ENCODE peak calls at places on chromosomes 5 and 9, in five cellular contexts. Q is neural progenitor cell, H is kidney, M is astrocyte, S is mesendoderm. L is an unnamed sample.
A peak's percentile ranks its signal among the peaks of the same experiment; 100 is the strongest.

GRCh38 chr5:133284306-133284705 is 232.5 kb downstream of the HSPA4 start:
- DNase-seq in S (no peak), H (no peak), M (no peak), Q (no peak), L (no peak)

GRCh38 chr5:172118891-172119290 is 69.1 kb downstream of the STK10 start:
- DNase-seq in H (no peak), M (no peak), Q (no peak), S (no peak), L (no peak)

GRCh38 chr9:108516391-108516790 is 339.4 kb downstream of the ACTL7B start:
- DNase-seq in M (no peak), Q (no peak), S (no peak), H (no peak), L (no peak)

GRCh38 chr5:150021491-150022162 is 21.1 kb downstream of the HMGXB3 start:
- DNase-seq in M (peak; percentile 84), H (peak; percentile 79), Q (no peak), S (peak; percentile 74), L (peak; percentile 56)

GRCh38 chr5:68845121-68845520 is 248.7 kb upstream of the SLC30A5 start:
- DNase-seq in Q (no peak), M (peak; percentile 26), S (no peak), H (no peak), L (no peak)

GRCh38 chr5:160899735-160900134 is 47.7 kb upstream of the ATP10B start:
- DNase-seq in S (peak; percentile 64), H (no peak), M (no peak), Q (peak; percentile 15), L (no peak)

GRCh38 chr9:125142560-125143376 is 560 bp downstream of the SCAI start:
- DNase-seq in H (no peak), M (no peak), S (peak; percentile 20), Q (peak; percentile 46), L (peak; percentile 16)

GRCh38 chr5:166602271-166602670 is 1689.2 kb upstream of the WWC1 start:
- DNase-seq in S (no peak), Q (no peak), M (no peak), H (no peak), L (no peak)

GRCh38 chr5:150489358-150490295 is 18.3 kb upstream of the NDST1 start:
- DNase-seq in H (no peak), S (peak; percentile 76), Q (no peak), M (peak; percentile 62), L (no peak)

GRCh38 chr9:81410201-81410600 is 279.1 kb downstream of the TLE1 start:
- DNase-seq in S (no peak), H (no peak), M (peak; percentile 94), Q (no peak), L (no peak)

GRCh38 chr5:34709861-34710673 is 53.9 kb downstream of the RAI14 start:
- DNase-seq in H (no peak), Q (no peak), S (peak; percentile 50), M (peak; percentile 99), L (no peak)

GRCh38 chr9:72460342-72461312 is 60.8 kb upstream of the TMC1 start:
- DNase-seq in S (no peak), M (no peak), Q (no peak), H (no peak), L (no peak)

GRCh38 chr9:14813336-14814020 is 90.9 kb upstream of the CER1 start:
- DNase-seq in M (peak; percentile 16), H (no peak), Q (no peak), S (no peak), L (no peak)

GRCh38 chr5:14595189-14595588 is 13.6 kb downstream of the OTULINL start:
- DNase-seq in H (no peak), M (no peak), Q (no peak), S (no peak), L (no peak)

GRCh38 chr5:175470756-175471155 is 7.6 kb upstream of the SFXN1 start:
- DNase-seq in S (no peak), Q (peak; percentile 47), H (no peak), M (no peak), L (no peak)

GRCh38 chr5:170633235-170634041 is 129.6 kb downstream of the KCNIP1 start:
- DNase-seq in S (peak; percentile 82), M (peak; percentile 79), H (no peak), Q (peak; percentile 75), L (no peak)

GRCh38 chr5:93311825-93312224 is 269.2 kb downstream of the NR2F1-AS1 start:
- DNase-seq in Q (no peak), H (no peak), S (no peak), M (peak; percentile 47), L (no peak)

GRCh38 chr5:181212080-181212479 is 7.1 kb upstream of the TRIM7 start:
- DNase-seq in Q (no peak), M (no peak), H (no peak), S (no peak), L (no peak)

GRCh38 chr5:59543826-59544442 is 349.6 kb downstream of the PDE4D start:
- DNase-seq in Q (no peak), S (peak; percentile 44), M (no peak), H (no peak), L (no peak)

GRCh38 chr5:172420215-172420934 is 34.0 kb downstream of the SH3PXD2B start:
- DNase-seq in H (no peak), M (peak; percentile 98), S (peak; percentile 83), Q (no peak), L (no peak)

GRCh38 chr9:20297646-20298084 is 324.6 kb downstream of the MLLT3 start:
- DNase-seq in Q (no peak), S (no peak), M (peak; percentile 76), H (no peak), L (no peak)

GRCh38 chr5:148781771-148782170 is 44.6 kb upstream of the ADRB2 start:
- DNase-seq in H (no peak), S (no peak), Q (no peak), M (no peak), L (no peak)

GRCh38 chr5:51651889-51652288 is 268.6 kb downstream of the ISL1 start:
- DNase-seq in S (no peak), H (no peak), Q (no peak), M (peak; percentile 12), L (no peak)

GRCh38 chr5:74433255-74434123 is 207.0 kb downstream of the ENC1 start:
- DNase-seq in H (no peak), M (peak; percentile 89), S (peak; percentile 31), Q (peak; percentile 67), L (no peak)

GRCh38 chr5:175202461-175203065 is 241.4 kb downstream of the DRD1 start:
- DNase-seq in S (no peak), H (no peak), M (peak; percentile 79), Q (no peak), L (no peak)

GRCh38 chr5:10591946-10592345 is 28.1 kb downstream of the ANKRD33B start:
- DNase-seq in M (no peak), Q (no peak), S (no peak), H (no peak), L (no peak)

GRCh38 chr5:10590226-10591047 is 26.6 kb downstream of the ANKRD33B start:
- DNase-seq in Q (peak; percentile 66), H (no peak), M (peak; percentile 72), S (peak; percentile 100), L (peak; percentile 86)

GRCh38 chr5:10592598-10592997 is 28.7 kb downstream of the ANKRD33B start:
- DNase-seq in S (no peak), Q (no peak), M (no peak), H (no peak), L (no peak)

GRCh38 chr5:10588779-10589447 is 25.0 kb downstream of the ANKRD33B start:
- DNase-seq in S (peak; percentile 24), M (no peak), Q (no peak), H (no peak), L (no peak)

GRCh38 chr5:10591159-10591558 is 27.3 kb downstream of the ANKRD33B start:
- DNase-seq in Q (no peak), M (no peak), H (no peak), S (no peak), L (no peak)
- H3K4me1 ChIP-seq in Q (peaks cover 13% of the 10 kb centered on the region), M (peaks cover 19% of the 10 kb centered on the region), H (peaks cover 8% of the 10 kb centered on the region), S (peaks cover 2% of the 10 kb centered on the region), L (peaks cover 4% of the 10 kb centered on the region)

GRCh38 chr9:91898451-91899433 is 51.3 kb downstream of the ROR2 start:
- DNase-seq in S (peak; percentile 90), Q (peak; percentile 38), M (peak; percentile 8), H (peak; percentile 80), L (no peak)

GRCh38 chr9:91897201-91897600 is 52.8 kb downstream of the ROR2 start:
- DNase-seq in Q (no peak), S (no peak), M (peak; percentile 64), H (no peak), L (no peak)

GRCh38 chr9:91902465-91903125 is 47.4 kb downstream of the ROR2 start:
- DNase-seq in M (no peak), H (no peak), Q (no peak), S (no peak), L (no peak)

GRCh38 chr9:91899611-91900010 is 50.4 kb downstream of the ROR2 start:
- DNase-seq in S (no peak), H (no peak), M (no peak), Q (no peak), L (no peak)

DNA sequence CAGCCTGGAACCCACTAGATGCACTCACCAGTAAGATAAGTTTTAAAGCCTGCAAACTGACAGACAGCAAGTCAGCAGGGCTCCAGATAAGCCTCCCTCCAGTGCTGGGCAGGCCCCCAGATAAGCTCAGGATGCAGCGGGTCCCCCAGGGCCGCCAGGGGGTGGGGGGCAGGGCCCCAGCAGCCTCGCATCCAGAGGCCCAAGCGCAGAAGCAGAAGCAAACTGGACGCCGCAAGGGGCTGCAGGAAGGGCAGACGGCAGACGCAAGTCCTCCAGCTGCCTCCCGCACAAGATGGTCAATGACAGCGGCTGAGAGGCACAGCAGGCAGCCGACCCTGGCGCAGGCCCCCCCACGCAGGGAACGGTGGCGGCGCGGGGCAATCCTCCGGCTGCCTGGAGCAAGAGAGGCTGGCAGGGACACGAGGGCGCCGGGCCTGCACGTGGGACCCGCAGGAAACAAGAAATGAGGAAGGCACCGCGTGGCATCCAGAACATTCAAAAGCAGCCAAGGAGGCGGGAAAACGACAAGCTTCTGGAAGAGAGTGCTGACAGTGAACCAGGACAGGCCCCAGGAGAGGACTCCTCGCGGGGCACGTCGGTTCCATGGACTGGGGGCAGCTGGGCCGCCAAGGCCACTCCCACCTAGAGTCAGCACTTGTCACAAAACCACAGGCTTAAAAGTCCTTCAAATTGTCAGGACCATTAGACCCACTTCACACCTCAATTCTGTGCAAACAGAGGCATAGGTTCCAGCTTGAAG is 49.8 kb downstream of the ROR2 start:
- DNase-seq in S (peak; percentile 89), Q (peak; percentile 38), M (no peak), H (peak; percentile 79), L (no peak)
- H3K9ac ChIP-seq in S (peak overlapping the region; percentile 54), Q (no peak overlapping the region), M (no peak overlapping the region), H (no peak overlapping the region), L (no peak overlapping the region)

GRCh38 chr9:137273616-137274320 is 3.8 kb upstream of the TOR4A start:
- DNase-seq in M (no peak), H (peak; percentile 60), S (no peak), Q (no peak), L (no peak)
- H3K4me3 ChIP-seq in M (no peak overlapping the region), H (no peak overlapping the region), S (no peak overlapping the region), Q (no peak overlapping the region), L (no peak overlapping the region)

GRCh38 chr5:117207088-117207668 is 632.6 kb upstream of the SEMA6A start:
- DNase-seq in H (no peak), M (no peak), S (peak; percentile 39), Q (no peak), L (peak; percentile 1)

GRCh38 chr5:117204404-117204803 is 629.8 kb upstream of the SEMA6A start:
- DNase-seq in S (no peak), H (no peak), M (no peak), Q (no peak), L (no peak)

GRCh38 chr5:117203584-117203983 is 629.0 kb upstream of the SEMA6A start:
- DNase-seq in H (no peak), Q (no peak), M (no peak), S (no peak), L (no peak)

GRCh38 chr5:117201016-117201415 is 626.4 kb upstream of the SEMA6A start:
- DNase-seq in Q (no peak), H (no peak), S (no peak), M (no peak), L (no peak)

GRCh38 chr5:117204926-117205869 is 630.6 kb upstream of the SEMA6A start:
- DNase-seq in Q (no peak), S (peak; percentile 42), H (no peak), M (no peak), L (no peak)
- H3K4me1 ChIP-seq in Q (peaks cover 15% of the 10 kb centered on the region), S (peaks cover 4% of the 10 kb centered on the region), H (no peaks in the 10 kb centered on the region), M (no peaks in the 10 kb centered on the region), L (no peaks in the 10 kb centered on the region)